ENCODE peak calls at places on chromosomes 3 and 15, in four cellular contexts. V is HCT116, B is transverse colon, R is GM12878. E is an unnamed sample.

GRCh38 chr3:172221550-172221949 is 182.2 kb downstream of the FNDC3B start:
- DNase-seq in B (no peak), R (no peak), V (no peak), E (no peak)

GRCh38 chr3:107450254-107450653 is 72.5 kb upstream of the BBX start:
- DNase-seq in V (no peak), R (no peak), B (no peak), E (no peak)

GRCh38 chr3:78858165-78858564 is 909.6 kb downstream of the ROBO1 start:
- DNase-seq in B (no peak), V (no peak), R (no peak), E (no peak)

GRCh38 chr3:67000006-67000405 is 1.9 kb downstream of the KBTBD8 start:
- DNase-seq in R (peak; percentile 44), V (no peak), B (no peak), E (no peak)

GRCh38 chr15:88959445-88959844 is 46.3 kb upstream of the MFGE8 start:
- DNase-seq in B (no peak), R (no peak), V (no peak), E (no peak)

GRCh38 chr3:43871627-43872245 is 181.0 kb downstream of the ABHD5 start:
- DNase-seq in V (no peak), R (no peak), B (no peak), E (no peak)

GRCh38 chr3:45462522-45463262 is 74.3 kb downstream of the LARS2 start:
- DNase-seq in V (no peak), R (no peak), B (no peak), E (no peak)

GRCh38 chr3:101962055-101962454 is 112.7 kb downstream of the NFKBIZ start:
- DNase-seq in R (no peak), B (no peak), V (no peak), E (no peak)

GRCh38 chr3:70308760-70309159 is 3.7 kb downstream of the MDFIC2 start:
- DNase-seq in V (no peak), B (no peak), R (no peak), E (no peak)

GRCh38 chr3:36380171-36381031 is at the start of gene STAC:
- DNase-seq in V (no peak), R (no peak), B (peak; percentile 8), E (no peak)

GRCh38 chr3:166187237-166187636 is 350.0 kb upstream of the BCHE start:
- DNase-seq in B (no peak), V (no peak), R (no peak), E (no peak)

GRCh38 chr3:53534996-53535395 is 40.6 kb downstream of the CACNA1D start:
- DNase-seq in R (no peak), B (no peak), V (no peak), E (no peak)

GRCh38 chr15:75648156-75649000 is 666 bp downstream of the SNX33 start:
- DNase-seq in R (no peak), V (no peak), B (peak; percentile 40), E (peak; percentile 82)

GRCh38 chr15:75840659-75841058 is 2.6 kb upstream of the UBE2Q2 start:
- DNase-seq in V (no peak), B (no peak), R (no peak), E (no peak)

GRCh38 chr15:29122506-29122905 is 147.1 kb downstream of the NSMCE3 start:
- DNase-seq in B (no peak), R (no peak), V (no peak), E (no peak)

GRCh38 chr3:105830836-105831235 is 38.0 kb downstream of the CBLB start:
- DNase-seq in V (no peak), B (no peak), R (no peak), E (no peak)

GRCh38 chr15:65940618-65940909 is 71.3 kb downstream of the RAB11A start:
- DNase-seq in V (no peak), B (no peak), R (no peak), E (no peak)

GRCh38 chr3:47984089-47984759 is 32.0 kb downstream of the MAP4 start:
- DNase-seq in R (no peak), V (peak; percentile 42), B (no peak), E (no peak)

GRCh38 chr3:172840913-172841312 is 90.4 kb downstream of the ECT2 start:
- DNase-seq in B (no peak), V (no peak), R (no peak), E (no peak)

GRCh38 chr15:85100186-85100937 is 118.7 kb downstream of the PDE8A start:
- DNase-seq in V (no peak), R (no peak), B (no peak), E (no peak)

GRCh38 chr15:96046620-96047240 is 283.8 kb upstream of the NR2F2 start:
- DNase-seq in V (no peak), R (no peak), B (no peak), E (no peak)

GRCh38 chr3:143775401-143775970 is 72.8 kb downstream of the SLC9A9 start:
- DNase-seq in B (no peak), R (no peak), V (peak; percentile 21), E (no peak)

GRCh38 chr15:67843092-67843501 is 3.3 kb upstream of the RNU6-1 start:
- DNase-seq in R (no peak), V (no peak), B (no peak), E (no peak)

GRCh38 chr15:49380912-49381311 is 42.1 kb upstream of the FGF7 start:
- DNase-seq in B (no peak), R (no peak), V (no peak), E (no peak)

GRCh38 chr15:63752075-63752684 is 81.6 kb downstream of the HERC1 start:
- DNase-seq in B (peak; percentile 25), R (peak; percentile 23), V (peak; percentile 60), E (no peak)

GRCh38 chr3:73513260-73513659 is 111.5 kb downstream of the PDZRN3 start:
- DNase-seq in R (no peak), V (no peak), B (peak; percentile 91), E (no peak)

GRCh38 chr3:186653984-186654383 is 11.8 kb upstream of the HRG start:
- DNase-seq in V (peak; percentile 13), B (no peak), R (no peak), E (no peak)

GRCh38 chr3:180744226-180744625 is 64.9 kb upstream of the CCDC39 start:
- DNase-seq in B (no peak), V (no peak), R (no peak), E (no peak)

GRCh38 chr3:103653996-103654395 is 1219.2 kb downstream of the ZPLD1 start:
- DNase-seq in R (no peak), B (no peak), V (no peak), E (no peak)

GRCh38 chr3:33636125-33636855 is 81.8 kb downstream of the CLASP2 start:
- DNase-seq in V (peak; percentile 44), R (no peak), B (no peak), E (no peak)

GRCh38 chr15:43877371-43877770 is 50.6 kb downstream of the WDR76 start:
- DNase-seq in R (no peak), B (no peak), V (no peak), E (no peak)

GRCh38 chr15:99726333-99726732 is 6.9 kb downstream of the LYSMD4 start:
- DNase-seq in B (no peak), R (no peak), V (no peak), E (no peak)

GRCh38 chr3:23331141-23331935 is 128.2 kb downstream of the UBE2E2 start:
- DNase-seq in R (no peak), V (no peak), B (no peak), E (no peak)

GRCh38 chr3:39210078-39210477 is 17.7 kb upstream of the XIRP1 start:
- DNase-seq in B (no peak), V (no peak), R (no peak), E (no peak)

GRCh38 chr3:39211332-39212130 is 19.1 kb upstream of the XIRP1 start:
- DNase-seq in V (no peak), B (no peak), R (no peak), E (no peak)

GRCh38 chr3:39213613-39214012 is 21.2 kb upstream of the XIRP1 start:
- DNase-seq in B (no peak), V (no peak), R (no peak), E (no peak)

GRCh38 chr3:39209329-39209970 is 17.1 kb upstream of the XIRP1 start:
- DNase-seq in V (no peak), B (no peak), R (no peak), E (no peak)

GRCh38 chr3:39212665-39213064 is 20.3 kb upstream of the XIRP1 start:
- DNase-seq in V (no peak), B (no peak), R (no peak), E (no peak)
- TF ChIP-seq CTCF in V (no peak), B (no peak), R (no peak), E (no peak)

DNA sequence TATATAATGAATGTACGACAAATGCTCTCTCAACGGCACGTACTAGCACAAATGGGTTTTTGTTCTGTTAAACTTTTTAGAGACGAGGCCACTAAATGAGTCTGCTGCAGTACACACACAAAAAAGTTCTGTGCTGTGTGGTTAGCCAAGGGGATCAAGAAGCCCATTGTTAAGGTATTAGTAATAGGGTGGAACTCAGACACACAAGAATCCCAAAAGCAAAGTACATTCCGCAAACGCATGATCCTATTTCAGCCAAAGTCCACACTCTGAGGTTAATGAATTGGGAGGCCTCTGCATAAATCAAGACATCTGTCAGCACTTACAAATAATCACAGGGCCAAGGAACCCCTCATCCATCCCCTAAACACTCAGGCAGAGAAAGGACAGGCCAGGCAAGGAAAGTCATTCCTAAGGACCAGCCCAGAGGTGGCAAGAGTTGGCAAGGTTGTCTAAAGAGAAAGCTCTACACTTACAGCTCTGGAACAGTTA is 12.1 kb downstream of the OSBPL10 start:
- DNase-seq in B (no peak), V (peak; percentile 86), R (no peak), E (no peak)
- TF ChIP-seq POLR2AphosphoS5 in B (peak; percentile 11), V (no peak), R (no peak), E (no peak)

GRCh38 chr15:101250331-101250730 is 1.5 kb downstream of the CHSY1 start:
- DNase-seq in R (no peak), V (no peak), B (no peak), E (no peak)
- H3K4me1 ChIP-seq in R (peaks cover 3% of the 10 kb centered on the region), V (peaks cover 13% of the 10 kb centered on the region), B (peaks cover 30% of the 10 kb centered on the region), E (no peaks in the 10 kb centered on the region)

GRCh38 chr3:16300282-16300681 is 35.3 kb downstream of the OXNAD1 start:
- DNase-seq in B (no peak), V (no peak), R (peak; percentile 48), E (no peak)

GRCh38 chr3:16300881-16301359 is 35.9 kb downstream of the OXNAD1 start:
- DNase-seq in R (peak; percentile 48), B (peak; percentile 35), V (no peak), E (no peak)

GRCh38 chr3:16301490-16301889 is 36.5 kb downstream of the OXNAD1 start:
- DNase-seq in B (no peak), R (no peak), V (no peak), E (no peak)

GRCh38 chr3:16303037-16303436 is 38.0 kb downstream of the OXNAD1 start:
- DNase-seq in R (no peak), V (no peak), B (no peak), E (no peak)

DNA sequence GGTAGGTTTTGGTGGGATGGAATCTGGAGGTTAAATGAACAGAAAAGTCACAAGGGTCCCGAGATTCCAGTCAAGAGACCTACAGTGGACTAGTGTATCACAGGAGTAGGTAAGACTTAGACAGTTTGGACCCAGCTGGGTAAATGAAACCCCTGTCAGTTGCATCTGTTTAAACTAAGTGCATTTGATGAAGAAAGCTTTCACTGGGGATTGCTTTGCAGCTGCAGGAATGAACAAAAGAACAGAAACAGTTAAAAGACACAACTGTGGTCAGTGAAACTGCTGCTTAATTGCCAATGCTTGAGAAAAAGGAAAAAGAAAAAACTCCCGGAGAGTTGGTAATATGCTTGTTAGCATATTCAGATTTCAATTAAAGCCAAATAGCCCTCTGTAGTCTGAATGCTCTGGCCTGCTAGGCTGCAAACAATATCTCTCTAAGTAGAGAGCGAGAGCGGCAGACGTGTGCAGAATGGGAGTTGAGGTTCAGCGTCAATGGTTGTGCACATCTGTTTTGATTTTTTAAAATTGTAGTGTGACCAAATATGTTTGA is 37.1 kb downstream of the OXNAD1 start:
- DNase-seq in R (no peak), B (no peak), V (no peak), E (no peak)
- TF ChIP-seq CTCF in R (no peak), B (no peak), V (no peak), E (no peak)

GRCh38 chr15:57090460-57090859 is 172.0 kb downstream of the TCF12 start:
- DNase-seq in V (no peak), B (no peak), R (no peak), E (no peak)
- TF ChIP-seq POLR2AphosphoS5 in V (no peak), B (no peak), R (no peak), E (no peak)

E was measured in sigmoid colon.